ENCODE peak calls at places on chromosomes 3 and 15, in seven cellular contexts. F is tibial artery, C is breast epithelium, J is mammary epithelial cell, E is psoas muscle, X is upper lobe of right lung, D is AG04450. M is an unnamed sample. For H3K9me3, the result is how much of the 10 kb centered on the place peaks cover.

GRCh38 chr3:33100229-33100628 is 3.3 kb upstream of the GLB1 start:
- DNase-seq in E (no peak), D (no peak), J (no peak), X (no peak), F (no peak), C (no peak), M (no peak)

GRCh38 chr15:28974142-28974541 is 88.4 kb downstream of the APBA2 start:
- DNase-seq in D (no peak), F (no peak), J (no peak), E (no peak), C (no peak), X (no peak), M (no peak)

GRCh38 chr3:100269410-100270217 is 8.8 kb downstream of the TBC1D23 start:
- DNase-seq in F (no peak), J (peak), X (no peak), D (peak), C (no peak), E (no peak), M (peak)

GRCh38 chr3:188133646-188134045 is 20.3 kb upstream of the LPP start:
- DNase-seq in C (no peak), J (no peak), E (no peak), X (no peak), D (no peak), F (no peak), M (peak)

GRCh38 chr15:67700023-67700422 is 125.3 kb upstream of the SKOR1 start:
- DNase-seq in D (no peak), F (no peak), J (no peak), X (no peak), E (no peak), C (no peak), M (peak)

GRCh38 chr3:193970773-193971206 is 165.2 kb upstream of the HES1 start:
- DNase-seq in F (no peak), X (no peak), D (no peak), J (peak), E (no peak), C (no peak), M (no peak)

GRCh38 chr3:131393868-131394267 is 12.3 kb downstream of the NUDT16 start:
- DNase-seq in C (no peak), J (no peak), E (no peak), F (no peak), X (no peak), D (no peak), M (peak)

GRCh38 chr3:56826831-56827722 is 25.3 kb upstream of the ARHGEF3 start:
- DNase-seq in X (no peak), C (no peak), F (no peak), D (no peak), J (peak), E (no peak), M (peak)

GRCh38 chr3:127444761-127445160 is 145.8 kb downstream of the TPRA1 start:
- DNase-seq in D (no peak), C (peak), J (no peak), E (no peak), F (peak), X (peak), M (no peak)

GRCh38 chr3:32870373-32871091 is 52.7 kb downstream of the TRIM71 start:
- DNase-seq in C (no peak), E (no peak), F (no peak), X (no peak), D (no peak), J (no peak), M (no peak)

DNA sequence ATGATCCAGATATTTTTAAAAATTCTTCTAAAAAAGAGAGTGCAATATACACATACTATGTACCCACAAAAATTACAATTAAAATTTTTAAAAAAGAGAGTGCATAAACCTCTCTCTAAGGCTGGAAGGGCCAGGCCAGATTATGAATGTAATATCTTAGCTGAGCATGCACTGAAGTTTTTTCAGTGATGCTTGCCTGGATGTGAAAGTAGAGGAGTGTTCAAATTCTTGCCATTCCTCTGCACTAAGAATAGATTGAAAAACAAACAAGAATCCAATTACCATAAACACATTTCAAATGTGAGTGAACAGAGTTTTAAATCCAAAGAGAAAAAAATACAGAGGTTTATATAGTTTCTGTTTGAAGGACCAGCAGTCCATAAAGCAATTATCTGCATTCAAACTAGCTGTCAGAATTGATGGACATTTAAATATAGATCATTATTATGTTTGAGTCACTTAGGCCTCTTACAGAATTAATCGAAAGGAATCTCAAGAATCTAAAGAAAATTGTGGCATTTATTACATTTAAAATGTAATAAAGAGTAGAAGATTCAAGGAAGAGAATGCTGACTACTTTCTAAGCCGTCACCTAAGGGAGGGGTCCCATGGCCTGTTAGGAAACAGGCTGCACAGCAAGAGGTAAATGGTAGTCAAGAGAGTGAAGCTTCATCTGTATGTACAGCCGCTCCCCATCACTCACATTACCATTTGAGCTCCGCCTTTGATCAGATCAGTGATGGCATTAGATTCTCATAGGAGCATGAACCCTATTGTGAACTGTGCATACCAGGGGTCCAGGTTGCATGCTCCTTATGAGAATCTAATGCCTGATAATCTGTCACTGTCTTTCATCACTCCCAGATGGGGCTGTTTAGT is 159.3 kb upstream of the MDFIC2 start:
- DNase-seq in C (no peak), J (no peak), E (no peak), D (peak), F (no peak), X (no peak), M (no peak)
- H3K9me3 ChIP-seq in C (under half), J (under half), E (under half), D (under half), F (under half), X (under half), M (under half)

DNA sequence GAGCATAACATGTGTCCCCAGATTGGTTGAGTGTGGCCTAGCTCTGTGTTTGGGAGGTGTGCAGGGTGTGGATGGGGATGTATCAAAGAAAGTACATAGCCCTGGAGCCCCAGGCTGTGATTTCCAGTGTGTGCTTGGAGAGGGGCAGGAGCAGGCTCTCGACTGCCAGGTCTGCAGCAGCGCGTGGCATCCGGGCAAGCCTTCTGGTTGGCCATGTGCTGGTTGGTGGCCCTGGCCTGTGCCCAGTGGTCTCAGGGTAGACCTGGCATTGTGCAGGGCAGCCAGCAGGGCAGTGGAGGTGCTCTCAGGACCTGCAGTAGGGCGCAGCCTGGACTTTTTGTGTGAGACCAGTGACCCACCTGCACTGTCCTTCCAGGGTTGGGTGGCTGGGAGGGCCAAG is 231.5 kb downstream of the UBE3A start:
- DNase-seq in E (no peak), D (no peak), X (no peak), F (no peak), C (no peak), J (no peak), M (no peak)
- H3K9me3 ChIP-seq in E (under half), D (half or more), X (under half), F (under half), C (under half), J (half or more), M (under half)

GRCh38 chr3:26091096-26091495 is 301.2 kb downstream of the OXSM start:
- DNase-seq in X (no peak), D (no peak), J (no peak), E (no peak), C (no peak), F (no peak), M (no peak)
- H3K9me3 ChIP-seq in X (under half), D (under half), J (under half), E (under half), C (under half), F (under half), M (under half)

DNA sequence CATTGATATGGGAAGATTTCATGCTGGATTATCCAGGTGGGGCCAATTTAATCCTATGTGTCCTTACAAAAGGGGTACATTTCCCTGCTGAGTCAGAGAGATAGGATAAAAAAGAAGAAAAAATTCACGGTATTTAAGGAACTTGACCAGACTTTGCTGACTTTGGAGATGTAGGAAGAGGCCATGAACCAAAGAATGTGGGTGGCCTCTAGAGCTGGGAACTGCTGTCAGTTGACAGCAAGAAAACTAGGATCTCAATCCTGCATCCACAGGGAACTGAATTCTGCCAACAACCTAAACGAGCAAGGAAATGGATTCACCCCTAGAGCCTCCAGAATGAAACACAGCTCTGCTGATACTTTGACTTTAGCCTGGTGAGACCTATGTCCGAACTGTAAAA is 148.1 kb upstream of the SLC24A5 start:
- DNase-seq in F (no peak), X (no peak), J (no peak), E (no peak), D (no peak), C (no peak), M (no peak)
- H3K9me3 ChIP-seq in F (under half), X (under half), J (under half), E (under half), D (under half), C (under half), M (under half)